ENCODE peak calls at places on chromosomes 16 and 17, in five cellular contexts. C is HFF-Myc; K is activated T-cell treated with anti-CD3 and anti-CD28 coated beads, Interleukin-2, amount 50 U/mL, for 1 hour; G is A673; O is naive B cell. H is an unnamed sample.
A peak's percentile ranks its signal among the peaks of the same experiment; 100 is the strongest.

GRCh38 chr16:30509081-30509480 is 17.3 kb downstream of the ZNF768 start:
- DNase-seq in C (no peak), O (no peak), K (no peak), G (no peak), H (no peak)

GRCh38 chr17:61750656-61751055 is 112.7 kb downstream of the BRIP1 start:
- DNase-seq in O (no peak), C (no peak), K (no peak), G (no peak), H (no peak)

GRCh38 chr16:83037884-83038283 is 411.1 kb downstream of the CDH13 start:
- DNase-seq in O (no peak), K (no peak), G (no peak), C (no peak), H (no peak)

GRCh38 chr17:80919331-80920284 is 72.0 kb upstream of the CHMP6 start:
- DNase-seq in G (no peak), K (no peak), O (no peak), C (no peak), H (no peak)

GRCh38 chr16:12265168-12265567 is 288.6 kb downstream of the SNX29 start:
- DNase-seq in C (no peak), K (no peak), O (no peak), G (no peak), H (no peak)

GRCh38 chr17:46042248-46042647 is 43.2 kb downstream of the STH start:
- DNase-seq in G (no peak), C (no peak), K (no peak), O (no peak), H (no peak)

GRCh38 chr17:29383687-29384086 is 6.5 kb upstream of the TAOK1 start:
- DNase-seq in G (no peak), C (no peak), K (no peak), O (no peak), H (no peak)

GRCh38 chr17:7644768-7645167 is 6.0 kb upstream of the ATP1B2 start:
- DNase-seq in O (no peak), K (no peak), C (no peak), G (no peak), H (no peak)

GRCh38 chr17:74271902-74272563 is 2.0 kb upstream of the DNAI2 start:
- DNase-seq in K (no peak), G (no peak), O (no peak), C (no peak), H (no peak)

GRCh38 chr17:68955181-68955841 is at the start of gene ABCA8:
- DNase-seq in O (no peak), G (peak; percentile 17), K (no peak), C (peak; percentile 2), H (no peak)

GRCh38 chr16:55701442-55702319 is 45.9 kb downstream of the SLC6A2 start:
- DNase-seq in G (peak; percentile 61), O (peak; percentile 15), C (peak; percentile 20), K (peak; percentile 26), H (peak; percentile 1)

GRCh38 chr17:66829386-66829864 is 5.5 kb upstream of the CACNG5 start:
- DNase-seq in O (no peak), G (no peak), C (peak; percentile 19), K (no peak), H (peak; percentile 10)

GRCh38 chr17:5027921-5028320 is 7.3 kb downstream of the SLC52A1 start:
- DNase-seq in O (no peak), C (no peak), K (no peak), G (no peak), H (no peak)

GRCh38 chr17:53627511-53627910 is 195.2 kb upstream of the KIF2B start:
- DNase-seq in K (no peak), G (peak; percentile 19), C (no peak), O (no peak), H (peak; percentile 17)

GRCh38 chr17:1865252-1866037 is 35.6 kb downstream of the RPA1 start:
- DNase-seq in K (peak; percentile 50), G (peak; percentile 54), C (peak; percentile 4), O (peak; percentile 53), H (no peak)

GRCh38 chr17:64938925-64939474 is 19.7 kb upstream of the LRRC37A3 start:
- DNase-seq in G (no peak), O (peak; percentile 29), C (no peak), K (peak; percentile 48), H (no peak)

GRCh38 chr16:23290189-23291062 is 11.7 kb upstream of the SCNN1B start:
- DNase-seq in G (no peak), K (no peak), C (no peak), O (no peak), H (no peak)

GRCh38 chr17:82301916-82302497 is 15.4 kb downstream of the CD7 start:
- DNase-seq in G (no peak), O (peak; percentile 50), K (peak; percentile 74), C (no peak), H (no peak)

GRCh38 chr17:47700471-47701449 is 6.8 kb downstream of the TBKBP1 start:
- DNase-seq in O (no peak), K (no peak), C (no peak), G (no peak), H (no peak)

GRCh38 chr16:67537636-67538591 is 9.3 kb downstream of the RIPOR1 start:
- DNase-seq in G (no peak), O (peak; percentile 75), K (peak; percentile 69), C (no peak), H (no peak)

GRCh38 chr16:7004266-7004665 is 328.4 kb upstream of the RBFOX1 start:
- DNase-seq in K (no peak), G (no peak), O (no peak), C (no peak), H (no peak)

GRCh38 chr17:71392715-71393567 is 727.9 kb upstream of the SOX9 start:
- DNase-seq in G (no peak), O (no peak), C (no peak), K (no peak), H (no peak)

GRCh38 chr16:50067290-50067853 is 1.6 kb downstream of the HEATR3 start:
- DNase-seq in O (no peak), G (peak; percentile 82), C (peak; percentile 48), K (peak; percentile 29), H (peak; percentile 46)

GRCh38 chr17:2237960-2238359 is 65.6 kb downstream of the SMG6 start:
- DNase-seq in O (no peak), C (no peak), G (no peak), K (no peak), H (no peak)

GRCh38 chr17:44932526-44933097 is 15.0 kb downstream of the KIF18B start:
- DNase-seq in G (no peak), C (no peak), K (no peak), O (no peak), H (no peak)

GRCh38 chr16:1082266-1082951 is 9.9 kb downstream of the SSTR5 start:
- DNase-seq in G (no peak), O (no peak), K (no peak), C (no peak), H (no peak)

GRCh38 chr16:1034230-1035065 is 38.1 kb upstream of the SSTR5 start:
- DNase-seq in G (no peak), C (no peak), K (no peak), O (no peak), H (no peak)

GRCh38 chr17:28258347-28258887 is 60.6 kb upstream of the TMEM97 start:
- DNase-seq in G (no peak), O (no peak), C (no peak), K (no peak), H (no peak)

GRCh38 chr17:33475594-33475993 is 182.5 kb upstream of the ASIC2 start:
- DNase-seq in G (no peak), K (no peak), O (no peak), C (no peak), H (no peak)

GRCh38 chr16:117381-118365 is 20.8 kb downstream of the NPRL3 start:
- DNase-seq in O (peak; percentile 61), C (no peak), G (peak; percentile 83), K (peak; percentile 68), H (no peak)